ENCODE peak calls at places on chromosomes 5 and 9, in four cellular contexts. One of them, this sample, is unnamed.

GRCh38 chr9:126108240-126108639 is 218.4 kb upstream of the MVB12B start:
- DNase-seq in HFFc6: no peak
- DNase-seq in MCF 10A: peak
- DNase-seq in OCI-LY7: no peak
- DNase-seq in this sample: peak

GRCh38 chr5:11239261-11239660 is 478.2 kb upstream of the DAP start:
- DNase-seq in MCF 10A: no peak
- DNase-seq in OCI-LY7: no peak
- DNase-seq in HFFc6: no peak
- DNase-seq in this sample: no peak

GRCh38 chr5:98468188-98468869 is 305.1 kb upstream of the RGMB start:
- DNase-seq in HFFc6: peak
- DNase-seq in OCI-LY7: no peak
- DNase-seq in MCF 10A: peak
- DNase-seq in this sample: peak

GRCh38 chr9:97802276-97802675 is 50.8 kb upstream of the FOXE1 start:
- DNase-seq in HFFc6: peak
- DNase-seq in OCI-LY7: no peak
- DNase-seq in MCF 10A: peak
- DNase-seq in this sample: peak

GRCh38 chr9:85610074-85610855 is 131.5 kb downstream of the AGTPBP1 start:
- DNase-seq in MCF 10A: peak
- DNase-seq in HFFc6: peak
- DNase-seq in OCI-LY7: peak
- DNase-seq in this sample: peak

GRCh38 chr9:93276973-93277372 is 93.0 kb downstream of the WNK2 start:
- DNase-seq in HFFc6: no peak
- DNase-seq in OCI-LY7: peak
- DNase-seq in MCF 10A: peak
- DNase-seq in this sample: no peak

GRCh38 chr9:136807281-136808074 is at the start of gene RABL6:
- DNase-seq in HFFc6: peak
- DNase-seq in MCF 10A: peak
- DNase-seq in OCI-LY7: peak
- DNase-seq in this sample: peak

GRCh38 chr5:71974165-71974564 is 133.1 kb upstream of the MAP1B start:
- DNase-seq in OCI-LY7: no peak
- DNase-seq in MCF 10A: no peak
- DNase-seq in HFFc6: no peak
- DNase-seq in this sample: no peak

GRCh38 chr9:16136961-16137360 is 584.1 kb downstream of the CCDC171 start:
- DNase-seq in OCI-LY7: no peak
- DNase-seq in HFFc6: peak
- DNase-seq in MCF 10A: peak
- DNase-seq in this sample: no peak

GRCh38 chr5:132746592-132747063 is 598 bp upstream of the CCNI2 start:
- DNase-seq in HFFc6: no peak
- DNase-seq in OCI-LY7: peak
- DNase-seq in MCF 10A: peak
- DNase-seq in this sample: peak

GRCh38 chr5:73901045-73901444 is 275.0 kb downstream of the ARHGEF28 start:
- DNase-seq in OCI-LY7: no peak
- DNase-seq in MCF 10A: peak
- DNase-seq in HFFc6: no peak
- DNase-seq in this sample: peak

GRCh38 chr5:126527892-126528291 is 67.1 kb downstream of the ALDH7A1 start:
- DNase-seq in OCI-LY7: no peak
- DNase-seq in MCF 10A: no peak
- DNase-seq in HFFc6: peak
- DNase-seq in this sample: peak

GRCh38 chr5:5616247-5616895 is 193.9 kb downstream of the ICE1 start:
- DNase-seq in HFFc6: no peak
- DNase-seq in OCI-LY7: no peak
- DNase-seq in MCF 10A: no peak
- DNase-seq in this sample: no peak

GRCh38 chr9:14349141-14349817 is 35.3 kb upstream of the NFIB start:
- DNase-seq in OCI-LY7: no peak
- DNase-seq in MCF 10A: no peak
- DNase-seq in HFFc6: no peak
- DNase-seq in this sample: no peak

GRCh38 chr5:178515776-178516561 is 74.2 kb downstream of the COL23A1 start:
- DNase-seq in OCI-LY7: no peak
- DNase-seq in HFFc6: no peak
- DNase-seq in MCF 10A: no peak
- DNase-seq in this sample: no peak

GRCh38 chr5:143481697-143482531 is 78.4 kb upstream of the NR3C1 start:
- DNase-seq in HFFc6: no peak
- DNase-seq in OCI-LY7: no peak
- DNase-seq in MCF 10A: no peak
- DNase-seq in this sample: no peak

GRCh38 chr5:176481659-176482213 is 33.6 kb downstream of the FAF2 start:
- DNase-seq in HFFc6: no peak
- DNase-seq in MCF 10A: no peak
- DNase-seq in OCI-LY7: no peak
- DNase-seq in this sample: no peak

GRCh38 chr9:136532799-136533774 is 12.8 kb downstream of the NOTCH1 start:
- DNase-seq in HFFc6: no peak
- DNase-seq in MCF 10A: no peak
- DNase-seq in OCI-LY7: no peak
- DNase-seq in this sample: no peak

GRCh38 chr9:130893250-130894101 is 3.1 kb downstream of the QRFP start:
- DNase-seq in HFFc6: no peak
- DNase-seq in OCI-LY7: no peak
- DNase-seq in MCF 10A: peak
- DNase-seq in this sample: peak

GRCh38 chr5:157473383-157474370 is 13.7 kb downstream of the NIPAL4 start:
- DNase-seq in MCF 10A: no peak
- DNase-seq in OCI-LY7: no peak
- DNase-seq in HFFc6: peak
- DNase-seq in this sample: no peak
- TF ChIP-seq CTCF in MCF 10A: no peak
- TF ChIP-seq CTCF in OCI-LY7: no peak
- TF ChIP-seq CTCF in HFFc6: peak
- TF ChIP-seq CTCF in this sample: no peak

GRCh38 chr5:530001-530400 is 5.8 kb upstream of the SLC9A3 start:
- DNase-seq in MCF 10A: no peak
- DNase-seq in OCI-LY7: peak
- DNase-seq in HFFc6: no peak
- DNase-seq in this sample: no peak

GRCh38 chr5:526456-527088 is 2.3 kb upstream of the SLC9A3 start:
- DNase-seq in MCF 10A: no peak
- DNase-seq in HFFc6: no peak
- DNase-seq in OCI-LY7: no peak
- DNase-seq in this sample: no peak

GRCh38 chr5:530556-530955 is 6.3 kb upstream of the SLC9A3 start:
- DNase-seq in OCI-LY7: no peak
- DNase-seq in MCF 10A: no peak
- DNase-seq in HFFc6: no peak
- DNase-seq in this sample: no peak

GRCh38 chr5:527646-528591 is 3.7 kb upstream of the SLC9A3 start:
- DNase-seq in OCI-LY7: no peak
- DNase-seq in HFFc6: no peak
- DNase-seq in MCF 10A: no peak
- DNase-seq in this sample: no peak

DNA sequence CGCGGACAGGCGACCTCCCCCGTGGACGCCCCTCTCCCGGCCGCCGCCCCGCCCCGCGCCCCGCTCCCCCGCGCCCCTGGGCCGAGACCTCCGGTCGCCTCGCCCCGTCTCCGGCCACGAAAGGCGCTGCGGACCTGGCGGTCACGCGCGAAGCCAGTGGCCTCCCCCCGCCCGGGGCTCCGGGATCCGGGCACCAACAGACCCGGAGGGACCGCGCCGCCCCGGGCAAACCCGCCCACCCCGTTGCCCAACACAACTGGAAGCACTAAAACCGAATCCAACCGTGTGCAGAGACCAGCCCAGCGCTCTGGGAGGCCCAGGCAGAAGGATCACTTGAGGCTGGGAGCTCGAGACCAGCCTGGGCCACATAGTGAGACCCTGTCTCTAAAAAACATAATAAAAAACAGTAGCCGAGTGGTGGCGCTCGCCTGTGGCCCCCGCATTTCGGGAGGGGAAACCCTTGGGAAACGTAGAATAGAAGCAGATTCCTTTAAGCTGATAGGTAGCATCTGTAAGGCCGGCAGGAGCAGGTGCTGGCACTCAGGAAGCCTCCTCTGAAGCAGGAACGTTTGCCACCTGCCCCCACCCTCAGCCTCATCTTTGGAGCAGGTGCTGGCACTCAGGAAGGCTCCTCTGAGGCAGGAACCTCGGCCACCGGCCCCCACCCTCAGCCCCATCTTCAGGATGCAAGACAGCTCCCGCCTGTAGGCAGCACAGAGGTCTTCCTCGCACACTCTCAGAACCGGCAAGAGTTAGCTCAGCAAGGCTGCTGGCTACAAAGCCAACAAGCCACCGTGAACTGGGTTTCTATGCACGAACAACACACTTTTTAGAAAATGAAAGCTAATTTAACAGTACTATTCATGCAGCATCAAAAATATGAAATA is 4.6 kb upstream of the SLC9A3 start:
- DNase-seq in MCF 10A: no peak
- DNase-seq in OCI-LY7: no peak
- DNase-seq in HFFc6: no peak
- DNase-seq in this sample: no peak
- TF ChIP-seq CTCF in MCF 10A: no peak
- TF ChIP-seq CTCF in OCI-LY7: no peak
- TF ChIP-seq CTCF in HFFc6: no peak
- TF ChIP-seq CTCF in this sample: no peak

GRCh38 chr9:129688285-129689043 is 23.0 kb downstream of the PRRX2 start:
- DNase-seq in OCI-LY7: no peak
- DNase-seq in MCF 10A: no peak
- DNase-seq in HFFc6: no peak
- DNase-seq in this sample: no peak
- TF ChIP-seq CTCF in OCI-LY7: no peak
- TF ChIP-seq CTCF in MCF 10A: no peak
- TF ChIP-seq CTCF in HFFc6: no peak
- TF ChIP-seq CTCF in this sample: no peak

DNA sequence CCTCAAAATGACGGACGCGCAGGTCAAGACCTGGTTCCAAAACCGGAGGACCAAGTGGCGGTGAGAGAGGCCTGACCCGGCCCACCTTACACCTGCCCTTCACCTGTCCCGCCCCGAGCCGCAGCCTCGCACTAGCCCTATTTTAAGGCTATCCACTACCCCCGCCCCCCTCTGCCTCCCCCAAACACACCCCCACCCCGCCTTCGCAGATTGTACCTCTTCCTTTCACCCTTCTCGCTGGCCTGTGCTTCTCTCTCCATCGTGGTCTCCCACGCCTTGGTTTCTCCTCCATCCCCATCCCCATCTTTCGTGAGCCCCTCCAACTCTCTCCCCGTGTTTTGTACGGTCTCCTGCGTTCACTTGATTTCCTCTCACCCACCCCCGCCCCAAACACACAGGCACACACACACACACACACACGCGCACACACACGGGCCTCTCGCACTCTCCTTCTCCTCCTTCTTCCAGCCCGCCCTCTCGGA is 1.3 kb downstream of the TLX3 start:
- DNase-seq in MCF 10A: no peak
- DNase-seq in HFFc6: no peak
- DNase-seq in OCI-LY7: no peak
- DNase-seq in this sample: no peak
- TF ChIP-seq CTCF in MCF 10A: no peak
- TF ChIP-seq CTCF in HFFc6: no peak
- TF ChIP-seq CTCF in OCI-LY7: no peak
- TF ChIP-seq CTCF in this sample: no peak

DNA sequence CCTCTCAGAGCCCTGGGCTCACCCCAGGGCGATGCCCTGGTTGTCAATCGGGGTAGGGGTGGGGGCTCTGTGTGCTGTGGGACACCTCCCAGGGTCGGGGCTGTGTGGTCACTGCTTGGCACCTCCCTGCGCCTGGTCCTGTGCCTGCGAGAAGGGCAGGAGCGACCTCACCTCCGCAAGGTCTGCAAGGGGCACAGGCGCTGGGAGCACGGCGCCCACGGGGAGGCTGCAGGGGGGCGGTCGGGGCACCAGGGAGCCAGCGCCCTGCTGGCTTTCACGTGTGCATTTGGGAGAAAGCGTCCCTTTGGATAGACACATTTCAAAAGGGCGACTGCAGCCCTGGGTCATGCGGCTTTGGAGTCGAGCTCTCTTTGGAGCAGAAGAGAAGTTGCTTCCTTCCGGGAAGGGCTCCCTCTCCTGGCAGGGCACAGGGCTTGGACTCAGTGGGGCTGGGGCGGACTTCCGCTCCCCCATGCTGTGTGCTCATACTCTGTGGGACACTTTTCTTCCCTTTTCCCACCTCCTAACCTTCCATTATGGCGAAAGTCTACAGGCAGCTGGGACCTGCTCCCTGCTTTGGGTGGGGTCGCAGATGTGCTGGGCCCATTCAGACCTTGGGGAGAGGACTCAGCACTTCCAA is 52.8 kb upstream of the SLC28A3 start:
- DNase-seq in OCI-LY7: no peak
- DNase-seq in HFFc6: no peak
- DNase-seq in MCF 10A: no peak
- DNase-seq in this sample: no peak
- TF ChIP-seq CTCF in OCI-LY7: no peak
- TF ChIP-seq CTCF in HFFc6: no peak
- TF ChIP-seq CTCF in MCF 10A: no peak
- TF ChIP-seq CTCF in this sample: no peak

GRCh38 chr5:102089883-102090282 is 206.2 kb downstream of the SLCO4C1 start:
- DNase-seq in HFFc6: no peak
- DNase-seq in OCI-LY7: no peak
- DNase-seq in MCF 10A: no peak
- DNase-seq in this sample: no peak

GRCh38 chr5:102090770-102091169 is 205.3 kb downstream of the SLCO4C1 start:
- DNase-seq in HFFc6: no peak
- DNase-seq in OCI-LY7: peak
- DNase-seq in MCF 10A: peak
- DNase-seq in this sample: peak
- TF ChIP-seq CTCF in HFFc6: no peak
- TF ChIP-seq CTCF in OCI-LY7: peak
- TF ChIP-seq CTCF in MCF 10A: no peak
- TF ChIP-seq CTCF in this sample: peak

DNA sequence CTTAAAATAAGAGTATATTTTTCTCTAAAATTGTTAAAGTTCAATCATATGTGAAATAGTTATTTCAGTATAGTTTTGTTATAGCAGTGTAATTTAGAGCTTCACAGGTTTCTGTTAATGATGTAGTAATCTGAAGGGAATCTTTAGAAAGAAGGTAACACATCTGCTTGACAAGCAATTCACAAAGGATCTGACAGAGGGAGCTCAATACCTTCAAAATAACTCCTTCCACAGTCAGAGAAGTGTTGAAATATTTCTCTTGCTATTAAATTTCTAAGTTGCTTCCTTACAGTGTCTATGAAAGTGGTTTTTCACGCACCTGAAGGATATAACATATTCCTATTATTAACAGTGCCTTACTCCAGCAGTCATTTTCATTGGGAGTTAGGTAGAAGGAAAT is 44.9 kb downstream of the SLC25A51 start:
- DNase-seq in MCF 10A: peak
- DNase-seq in OCI-LY7: no peak
- DNase-seq in HFFc6: peak
- DNase-seq in this sample: peak
- TF ChIP-seq CTCF in MCF 10A: no peak
- TF ChIP-seq CTCF in OCI-LY7: peak
- TF ChIP-seq CTCF in HFFc6: peak
- TF ChIP-seq CTCF in this sample: peak